ENCODE peak calls at places on chromosome 5, in seven cellular contexts. B, S, L, W, T, D and M are unnamed samples.
A peak's percentile ranks its signal among the peaks of the same experiment; 100 is the strongest.

GRCh38 chr5:131256507-131256823 is 7.4 kb upstream of the CDC42SE2 start:
- DNase-seq in B (no peak), S (no peak), L (no peak), W (no peak), T (no peak), D (no peak), M (no peak)

GRCh38 chr5:80569086-80569960 is 757 bp downstream of the ANKRD34B start:
- DNase-seq in B (no peak), S (no peak), L (no peak), W (no peak), T (no peak), D (no peak), M (no peak)

GRCh38 chr5:62594364-62594984 is 15.9 kb downstream of the LRRC70 start:
- DNase-seq in B (no peak), S (no peak), L (no peak), W (no peak), T (no peak), D (no peak), M (no peak)

GRCh38 chr5:20959347-20959746 is 971.3 kb upstream of the CDH18 start:
- DNase-seq in B (no peak), S (no peak), L (no peak), W (no peak), T (no peak), D (no peak), M (no peak)

GRCh38 chr5:2582507-2582906 is 169.0 kb downstream of the IRX2 start:
- DNase-seq in B (no peak), S (no peak), L (no peak), W (no peak), T (no peak), D (no peak), M (no peak)

GRCh38 chr5:160029540-160030139 is 20.7 kb downstream of the TTC1 start:
- DNase-seq in B (no peak), S (no peak), L (no peak), W (no peak), T (no peak), D (no peak), M (no peak)

GRCh38 chr5:136776022-136776927 is 410.9 kb upstream of the TRPC7 start:
- DNase-seq in B (no peak), S (no peak), L (no peak), W (no peak), T (no peak), D (no peak), M (no peak)

GRCh38 chr5:76771705-76772405 is 47.0 kb upstream of the F2RL1 start:
- DNase-seq in B (no peak), S (no peak), L (no peak), W (no peak), T (no peak), D (no peak), M (no peak)

GRCh38 chr5:4553968-4554367 is 586.2 kb upstream of the ADAMTS16 start:
- DNase-seq in B (no peak), S (no peak), L (no peak), W (no peak), T (no peak), D (no peak), M (no peak)

GRCh38 chr5:143576721-143577484 is 173.4 kb upstream of the NR3C1 start:
- DNase-seq in B (no peak), S (no peak), L (no peak), W (no peak), T (no peak), D (no peak), M (no peak)

GRCh38 chr5:134100283-134101011 is 14.0 kb upstream of the TCF7 start:
- DNase-seq in B (no peak), S (peak; percentile 70), L (peak; percentile 68), W (no peak), T (no peak), D (peak; percentile 55), M (no peak)

GRCh38 chr5:123261752-123262151 is 161.5 kb downstream of the CEP120 start:
- DNase-seq in B (no peak), S (no peak), L (no peak), W (no peak), T (no peak), D (no peak), M (no peak)

GRCh38 chr5:62896121-62896893 is 317.7 kb downstream of the LRRC70 start:
- DNase-seq in B (no peak), S (no peak), L (no peak), W (no peak), T (no peak), D (no peak), M (no peak)

GRCh38 chr5:67166460-67166871 is 30.1 kb downstream of the CD180 start:
- DNase-seq in B (peak; percentile 78), S (peak; percentile 70), L (peak; percentile 57), W (no peak), T (peak; percentile 75), D (peak; percentile 22), M (no peak)

GRCh38 chr5:57653636-57654290 is 171.2 kb upstream of the ACTBL2 start:
- DNase-seq in B (no peak), S (no peak), L (no peak), W (no peak), T (no peak), D (no peak), M (no peak)

GRCh38 chr5:42858709-42859108 is 47.0 kb upstream of the SELENOP start:
- DNase-seq in B (no peak), S (peak; percentile 27), L (no peak), W (no peak), T (no peak), D (no peak), M (no peak)

GRCh38 chr5:143329843-143330242 is 73.6 kb downstream of the NR3C1 start:
- DNase-seq in B (no peak), S (no peak), L (no peak), W (no peak), T (no peak), D (no peak), M (no peak)

GRCh38 chr5:143177263-143177994 is 226.1 kb downstream of the NR3C1 start:
- DNase-seq in B (peak; percentile 87), S (no peak), L (no peak), W (no peak), T (no peak), D (no peak), M (no peak)

GRCh38 chr5:115855959-115856358 is 14.2 kb downstream of the AP3S1 start:
- DNase-seq in B (no peak), S (no peak), L (no peak), W (no peak), T (no peak), D (no peak), M (no peak)

GRCh38 chr5:102666164-102666951 is 88.7 kb upstream of the PAM start:
- DNase-seq in B (no peak), S (no peak), L (no peak), W (no peak), T (no peak), D (no peak), M (no peak)

GRCh38 chr5:137891849-137892248 is 2.6 kb downstream of the PKD2L2 start:
- DNase-seq in B (no peak), S (no peak), L (no peak), W (no peak), T (no peak), D (no peak), M (no peak)

GRCh38 chr5:9869616-9870288 is 239.6 kb upstream of the TAS2R1 start:
- DNase-seq in B (no peak), S (no peak), L (no peak), W (no peak), T (no peak), D (no peak), M (no peak)

GRCh38 chr5:42614509-42614908 is 142.1 kb upstream of the CCDC152 start:
- DNase-seq in B (no peak), S (no peak), L (no peak), W (no peak), T (no peak), D (no peak), M (no peak)

GRCh38 chr5:179869641-179870402 is 11.2 kb upstream of the MRNIP start:
- DNase-seq in B (no peak), S (no peak), L (no peak), W (no peak), T (no peak), D (no peak), M (no peak)

GRCh38 chr5:148912714-148913398 is 86.4 kb downstream of the ADRB2 start:
- DNase-seq in B (no peak), S (no peak), L (no peak), W (no peak), T (no peak), D (no peak), M (peak; percentile 41)

GRCh38 chr5:160442824-160443431 is 21.3 kb downstream of the PTTG1 start:
- DNase-seq in B (no peak), S (no peak), L (no peak), W (no peak), T (no peak), D (no peak), M (no peak)

GRCh38 chr5:171521219-171521633 is 101.8 kb downstream of the FGF18 start:
- DNase-seq in B (peak; percentile 92), S (no peak), L (no peak), W (no peak), T (no peak), D (no peak), M (no peak)

GRCh38 chr5:10760976-10761841 is at the start of gene DAP:
- DNase-seq in B (peak; percentile 91), S (peak; percentile 91), L (peak; percentile 88), W (peak; percentile 78), T (peak; percentile 85), D (peak; percentile 73), M (no peak)

GRCh38 chr5:139966856-139967255 is 76.2 kb downstream of the NRG2 start:
- DNase-seq in B (no peak), S (no peak), L (no peak), W (no peak), T (no peak), D (no peak), M (no peak)